ENCODE peak calls at places on chromosomes 16 and 17, in eight cellular contexts. One of them, this sample, is unnamed.

GRCh38 chr16:83574388-83574787 is 233.4 kb upstream of the HSBP1 start:
- DNase-seq in nephron progenitor cell: no peak
- DNase-seq in mucosa of descending colon: no peak
- DNase-seq in fibroblast of pulmonary artery: peak; percentile 55
- DNase-seq in thoracic aorta: no peak
- DNase-seq in upper lobe of right lung: no peak
- DNase-seq in lung: no peak
- DNase-seq in WTC11: peak; percentile 36
- DNase-seq in this sample: peak; percentile 20

GRCh38 chr17:76384222-76384986 is at the start of gene SPHK1:
- DNase-seq in nephron progenitor cell: peak; percentile 82
- DNase-seq in mucosa of descending colon: peak; percentile 77
- DNase-seq in fibroblast of pulmonary artery: peak; percentile 83
- DNase-seq in thoracic aorta: no peak
- DNase-seq in upper lobe of right lung: peak; percentile 88
- DNase-seq in lung: peak; percentile 63
- DNase-seq in WTC11: peak; percentile 73
- DNase-seq in this sample: peak; percentile 81

GRCh38 chr17:45751466-45751865 is 32.7 kb upstream of the CRHR1 start:
- DNase-seq in nephron progenitor cell: no peak
- DNase-seq in mucosa of descending colon: no peak
- DNase-seq in fibroblast of pulmonary artery: no peak
- DNase-seq in thoracic aorta: no peak
- DNase-seq in upper lobe of right lung: no peak
- DNase-seq in lung: no peak
- DNase-seq in WTC11: no peak
- DNase-seq in this sample: no peak

GRCh38 chr16:58056580-58056979 is 31.0 kb downstream of the MMP15 start:
- DNase-seq in nephron progenitor cell: no peak
- DNase-seq in mucosa of descending colon: no peak
- DNase-seq in fibroblast of pulmonary artery: no peak
- DNase-seq in thoracic aorta: no peak
- DNase-seq in upper lobe of right lung: no peak
- DNase-seq in lung: no peak
- DNase-seq in WTC11: no peak
- DNase-seq in this sample: no peak

GRCh38 chr16:15536813-15537212 is 102.4 kb downstream of the BMERB1 start:
- DNase-seq in nephron progenitor cell: no peak
- DNase-seq in mucosa of descending colon: no peak
- DNase-seq in fibroblast of pulmonary artery: no peak
- DNase-seq in thoracic aorta: no peak
- DNase-seq in upper lobe of right lung: no peak
- DNase-seq in lung: no peak
- DNase-seq in WTC11: no peak
- DNase-seq in this sample: no peak

GRCh38 chr16:49440156-49441065 is 66.8 kb downstream of the C16orf78 start:
- DNase-seq in nephron progenitor cell: no peak
- DNase-seq in mucosa of descending colon: no peak
- DNase-seq in fibroblast of pulmonary artery: no peak
- DNase-seq in thoracic aorta: no peak
- DNase-seq in upper lobe of right lung: no peak
- DNase-seq in lung: no peak
- DNase-seq in WTC11: no peak
- DNase-seq in this sample: no peak

GRCh38 chr16:82735696-82736095 is 108.9 kb downstream of the CDH13 start:
- DNase-seq in nephron progenitor cell: no peak
- DNase-seq in mucosa of descending colon: no peak
- DNase-seq in fibroblast of pulmonary artery: peak; percentile 42
- DNase-seq in thoracic aorta: no peak
- DNase-seq in upper lobe of right lung: no peak
- DNase-seq in lung: no peak
- DNase-seq in WTC11: no peak
- DNase-seq in this sample: peak; percentile 70

GRCh38 chr16:80273635-80274538 is 266.9 kb upstream of the DYNLRB2 start:
- DNase-seq in nephron progenitor cell: no peak
- DNase-seq in mucosa of descending colon: no peak
- DNase-seq in fibroblast of pulmonary artery: no peak
- DNase-seq in thoracic aorta: no peak
- DNase-seq in upper lobe of right lung: no peak
- DNase-seq in lung: no peak
- DNase-seq in WTC11: no peak
- DNase-seq in this sample: peak; percentile 43

GRCh38 chr16:80583466-80583865 is 42.7 kb downstream of the DYNLRB2 start:
- DNase-seq in nephron progenitor cell: no peak
- DNase-seq in mucosa of descending colon: peak; percentile 16
- DNase-seq in fibroblast of pulmonary artery: peak; percentile 42
- DNase-seq in thoracic aorta: no peak
- DNase-seq in upper lobe of right lung: no peak
- DNase-seq in lung: no peak
- DNase-seq in WTC11: no peak
- DNase-seq in this sample: peak; percentile 76

GRCh38 chr16:12803203-12804093 is at the start of gene CPPED1:
- DNase-seq in nephron progenitor cell: peak; percentile 88
- DNase-seq in mucosa of descending colon: peak; percentile 92
- DNase-seq in fibroblast of pulmonary artery: peak; percentile 95
- DNase-seq in thoracic aorta: peak; percentile 64
- DNase-seq in upper lobe of right lung: peak; percentile 98
- DNase-seq in lung: peak; percentile 93
- DNase-seq in WTC11: peak; percentile 86
- DNase-seq in this sample: peak; percentile 96
- TF ChIP-seq CTCF in nephron progenitor cell: no peak
- TF ChIP-seq CTCF in mucosa of descending colon: no peak
- TF ChIP-seq CTCF in fibroblast of pulmonary artery: no peak
- TF ChIP-seq CTCF in thoracic aorta: no peak
- TF ChIP-seq CTCF in upper lobe of right lung: no peak
- TF ChIP-seq CTCF in lung: no peak
- TF ChIP-seq CTCF in WTC11: no peak
- TF ChIP-seq CTCF in this sample: no peak

GRCh38 chr17:9403207-9403606 is 172.4 kb downstream of the STX8 start:
- DNase-seq in nephron progenitor cell: no peak
- DNase-seq in mucosa of descending colon: no peak
- DNase-seq in fibroblast of pulmonary artery: no peak
- DNase-seq in thoracic aorta: no peak
- DNase-seq in upper lobe of right lung: no peak
- DNase-seq in lung: no peak
- DNase-seq in WTC11: no peak
- DNase-seq in this sample: no peak

GRCh38 chr17:9408381-9408780 is 167.2 kb downstream of the STX8 start:
- DNase-seq in nephron progenitor cell: no peak
- DNase-seq in mucosa of descending colon: no peak
- DNase-seq in fibroblast of pulmonary artery: no peak
- DNase-seq in thoracic aorta: no peak
- DNase-seq in upper lobe of right lung: no peak
- DNase-seq in lung: no peak
- DNase-seq in WTC11: no peak
- DNase-seq in this sample: peak; percentile 57

GRCh38 chr17:9401434-9401833 is 174.2 kb downstream of the STX8 start:
- DNase-seq in nephron progenitor cell: no peak
- DNase-seq in mucosa of descending colon: no peak
- DNase-seq in fibroblast of pulmonary artery: peak; percentile 61
- DNase-seq in thoracic aorta: no peak
- DNase-seq in upper lobe of right lung: no peak
- DNase-seq in lung: no peak
- DNase-seq in WTC11: no peak
- DNase-seq in this sample: peak; percentile 45

GRCh38 chr17:9406046-9406631 is 169.5 kb downstream of the STX8 start:
- DNase-seq in nephron progenitor cell: no peak
- DNase-seq in mucosa of descending colon: no peak
- DNase-seq in fibroblast of pulmonary artery: no peak
- DNase-seq in thoracic aorta: no peak
- DNase-seq in upper lobe of right lung: no peak
- DNase-seq in lung: no peak
- DNase-seq in WTC11: no peak
- DNase-seq in this sample: no peak

GRCh38 chr17:9402590-9403199 is 172.9 kb downstream of the STX8 start:
- DNase-seq in nephron progenitor cell: peak; percentile 26
- DNase-seq in mucosa of descending colon: peak; percentile 63
- DNase-seq in fibroblast of pulmonary artery: peak; percentile 55
- DNase-seq in thoracic aorta: no peak
- DNase-seq in upper lobe of right lung: no peak
- DNase-seq in lung: no peak
- DNase-seq in WTC11: peak; percentile 67
- DNase-seq in this sample: peak; percentile 62
- TF ChIP-seq CTCF in nephron progenitor cell: peak; percentile 30
- TF ChIP-seq CTCF in mucosa of descending colon: peak; percentile 23
- TF ChIP-seq CTCF in fibroblast of pulmonary artery: peak; percentile 65
- TF ChIP-seq CTCF in thoracic aorta: no peak
- TF ChIP-seq CTCF in upper lobe of right lung: peak; percentile 41
- TF ChIP-seq CTCF in lung: no peak
- TF ChIP-seq CTCF in WTC11: no peak
- TF ChIP-seq CTCF in this sample: peak; percentile 57

GRCh38 chr17:74981318-74981978 is 6.0 kb upstream of the CDR2L start:
- DNase-seq in nephron progenitor cell: no peak
- DNase-seq in mucosa of descending colon: no peak
- DNase-seq in fibroblast of pulmonary artery: no peak
- DNase-seq in thoracic aorta: no peak
- DNase-seq in upper lobe of right lung: no peak
- DNase-seq in lung: no peak
- DNase-seq in WTC11: no peak
- DNase-seq in this sample: no peak

GRCh38 chr17:74979408-74980146 is 7.0 kb upstream of the HID1 start:
- DNase-seq in nephron progenitor cell: no peak
- DNase-seq in mucosa of descending colon: no peak
- DNase-seq in fibroblast of pulmonary artery: no peak
- DNase-seq in thoracic aorta: no peak
- DNase-seq in upper lobe of right lung: no peak
- DNase-seq in lung: no peak
- DNase-seq in WTC11: no peak
- DNase-seq in this sample: no peak

GRCh38 chr17:74986206-74986576 is 1.2 kb upstream of the CDR2L start:
- DNase-seq in nephron progenitor cell: no peak
- DNase-seq in mucosa of descending colon: no peak
- DNase-seq in fibroblast of pulmonary artery: no peak
- DNase-seq in thoracic aorta: no peak
- DNase-seq in upper lobe of right lung: no peak
- DNase-seq in lung: no peak
- DNase-seq in WTC11: no peak
- DNase-seq in this sample: no peak

GRCh38 chr17:74978240-74978639 is 5.7 kb upstream of the HID1 start:
- DNase-seq in nephron progenitor cell: no peak
- DNase-seq in mucosa of descending colon: no peak
- DNase-seq in fibroblast of pulmonary artery: no peak
- DNase-seq in thoracic aorta: no peak
- DNase-seq in upper lobe of right lung: no peak
- DNase-seq in lung: no peak
- DNase-seq in WTC11: no peak
- DNase-seq in this sample: no peak

DNA sequence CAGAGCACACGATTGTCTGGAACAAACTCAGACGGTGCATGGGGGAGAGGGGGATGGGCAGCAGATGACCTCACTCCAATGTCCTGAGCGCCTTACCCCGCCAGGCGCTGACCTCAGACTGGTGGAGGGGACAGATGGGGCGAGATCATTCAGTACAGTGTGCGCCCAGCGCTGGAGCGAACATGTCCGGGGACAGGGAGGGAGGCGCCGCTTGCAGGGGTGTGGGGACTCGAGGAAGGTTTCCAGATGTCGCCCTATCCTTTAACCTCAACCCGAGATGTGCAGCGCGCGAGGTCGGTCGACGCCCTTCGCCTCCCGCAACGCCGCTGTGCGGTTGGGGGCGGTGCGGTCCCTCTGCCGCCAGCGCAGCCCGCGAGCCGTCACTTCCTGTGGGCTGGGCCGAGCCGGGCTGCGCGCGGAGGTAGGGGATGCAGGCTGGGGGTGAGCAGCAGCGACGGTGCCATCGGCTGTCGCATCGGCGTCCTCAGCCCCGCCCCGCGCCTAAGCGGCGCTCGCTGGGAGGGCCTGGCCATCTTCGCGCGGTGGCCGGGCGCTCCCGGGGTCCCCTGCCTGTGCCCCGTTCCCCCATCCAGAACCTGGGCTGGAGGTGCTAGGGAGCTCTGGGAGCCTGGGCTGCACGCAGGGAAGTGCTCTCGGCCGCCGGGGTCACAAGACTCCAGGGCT is 5.3 kb upstream of the CDR2L start:
- DNase-seq in nephron progenitor cell: peak; percentile 89
- DNase-seq in mucosa of descending colon: peak; percentile 56
- DNase-seq in fibroblast of pulmonary artery: peak; percentile 48
- DNase-seq in thoracic aorta: peak; percentile 28
- DNase-seq in upper lobe of right lung: peak; percentile 90
- DNase-seq in lung: peak; percentile 72
- DNase-seq in WTC11: peak; percentile 86
- DNase-seq in this sample: peak; percentile 67
- TF ChIP-seq CTCF in nephron progenitor cell: no peak
- TF ChIP-seq CTCF in mucosa of descending colon: no peak
- TF ChIP-seq CTCF in fibroblast of pulmonary artery: no peak
- TF ChIP-seq CTCF in thoracic aorta: peak; percentile 12
- TF ChIP-seq CTCF in upper lobe of right lung: peak; percentile 7
- TF ChIP-seq CTCF in lung: no peak
- TF ChIP-seq CTCF in WTC11: no peak
- TF ChIP-seq CTCF in this sample: no peak

GRCh38 chr16:2512920-2513404 is 790 bp upstream of the ATP6V0C start:
- DNase-seq in nephron progenitor cell: no peak
- DNase-seq in mucosa of descending colon: no peak
- DNase-seq in fibroblast of pulmonary artery: no peak
- DNase-seq in thoracic aorta: no peak
- DNase-seq in upper lobe of right lung: peak; percentile 69
- DNase-seq in lung: peak; percentile 32
- DNase-seq in WTC11: peak; percentile 62
- DNase-seq in this sample: no peak
- TF ChIP-seq CTCF in nephron progenitor cell: no peak
- TF ChIP-seq CTCF in mucosa of descending colon: no peak
- TF ChIP-seq CTCF in fibroblast of pulmonary artery: no peak
- TF ChIP-seq CTCF in thoracic aorta: no peak
- TF ChIP-seq CTCF in upper lobe of right lung: no peak
- TF ChIP-seq CTCF in lung: no peak
- TF ChIP-seq CTCF in WTC11: no peak
- TF ChIP-seq CTCF in this sample: no peak

GRCh38 chr17:78109489-78109761 is 19.1 kb downstream of the TMC6 start:
- DNase-seq in nephron progenitor cell: no peak
- DNase-seq in mucosa of descending colon: no peak
- DNase-seq in fibroblast of pulmonary artery: no peak
- DNase-seq in thoracic aorta: no peak
- DNase-seq in upper lobe of right lung: no peak
- DNase-seq in lung: no peak
- DNase-seq in WTC11: no peak
- DNase-seq in this sample: no peak
- TF ChIP-seq CTCF in nephron progenitor cell: no peak
- TF ChIP-seq CTCF in mucosa of descending colon: no peak
- TF ChIP-seq CTCF in fibroblast of pulmonary artery: no peak
- TF ChIP-seq CTCF in thoracic aorta: no peak
- TF ChIP-seq CTCF in upper lobe of right lung: no peak
- TF ChIP-seq CTCF in lung: no peak
- TF ChIP-seq CTCF in WTC11: no peak
- TF ChIP-seq CTCF in this sample: no peak

DNA sequence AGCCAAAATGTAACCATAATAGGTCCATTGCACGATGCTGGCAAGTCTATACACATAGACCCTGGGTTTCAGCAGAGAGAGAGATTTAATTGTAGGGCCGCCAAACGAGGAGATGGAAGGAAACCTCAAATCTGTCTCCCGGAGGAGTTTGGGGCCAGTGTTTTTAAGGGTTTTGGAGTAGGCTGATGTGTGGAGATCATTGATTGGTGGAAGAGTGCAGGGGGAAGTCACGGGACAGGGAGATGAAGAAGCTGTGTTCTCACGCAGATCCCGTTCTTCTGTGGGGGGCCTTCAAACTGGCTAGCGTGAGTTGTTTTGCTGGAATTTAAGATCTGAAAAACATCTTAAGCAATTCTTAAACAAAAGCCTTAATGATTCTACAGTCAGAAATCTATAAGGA is 84.8 kb downstream of the KATNIP start:
- DNase-seq in nephron progenitor cell: no peak
- DNase-seq in mucosa of descending colon: no peak
- DNase-seq in fibroblast of pulmonary artery: no peak
- DNase-seq in thoracic aorta: no peak
- DNase-seq in upper lobe of right lung: no peak
- DNase-seq in lung: no peak
- DNase-seq in WTC11: no peak
- DNase-seq in this sample: no peak
- TF ChIP-seq CTCF in nephron progenitor cell: no peak
- TF ChIP-seq CTCF in mucosa of descending colon: no peak
- TF ChIP-seq CTCF in fibroblast of pulmonary artery: no peak
- TF ChIP-seq CTCF in thoracic aorta: no peak
- TF ChIP-seq CTCF in upper lobe of right lung: no peak
- TF ChIP-seq CTCF in lung: no peak
- TF ChIP-seq CTCF in WTC11: no peak
- TF ChIP-seq CTCF in this sample: no peak

This sample was measured in cardiac fibroblast.